ENCODE peak calls at places on chromosome 20, in seven cellular contexts. One of them, this sample, is unnamed.

GRCh38 chr20:21180248-21180647 is 54.4 kb downstream of the KIZ start:
- DNase-seq in GM23248: no peak
- DNase-seq in mammary epithelial cell: no peak
- DNase-seq in HCT116: no peak
- DNase-seq in H9: no peak
- DNase-seq in hepatocyte: no peak
- DNase-seq in PC-9: no peak
- DNase-seq in this sample: no peak

GRCh38 chr20:9889270-9889981 is 50.5 kb upstream of the PAK5 start:
- DNase-seq in GM23248: no peak
- DNase-seq in mammary epithelial cell: no peak
- DNase-seq in HCT116: no peak
- DNase-seq in H9: no peak
- DNase-seq in hepatocyte: no peak
- DNase-seq in PC-9: no peak
- DNase-seq in this sample: no peak

GRCh38 chr20:19540401-19540800 is 217.7 kb upstream of the RIN2 start:
- DNase-seq in GM23248: peak; percentile 21
- DNase-seq in mammary epithelial cell: no peak
- DNase-seq in HCT116: no peak
- DNase-seq in H9: no peak
- DNase-seq in hepatocyte: no peak
- DNase-seq in PC-9: no peak
- DNase-seq in this sample: no peak

GRCh38 chr20:63708301-63709148 is 686 bp downstream of the ZGPAT start:
- DNase-seq in GM23248: peak; percentile 56
- DNase-seq in mammary epithelial cell: peak; percentile 37
- DNase-seq in HCT116: no peak
- DNase-seq in H9: peak; percentile 28
- DNase-seq in hepatocyte: peak; percentile 47
- DNase-seq in PC-9: no peak
- DNase-seq in this sample: peak; percentile 54

GRCh38 chr20:46213946-46214830 is 94.1 kb downstream of the CDH22 start:
- DNase-seq in GM23248: no peak
- DNase-seq in mammary epithelial cell: no peak
- DNase-seq in HCT116: no peak
- DNase-seq in H9: no peak
- DNase-seq in hepatocyte: peak; percentile 46
- DNase-seq in PC-9: no peak
- DNase-seq in this sample: no peak

GRCh38 chr20:16709017-16709416 is 20.8 kb upstream of the SNRPB2 start:
- DNase-seq in GM23248: no peak
- DNase-seq in mammary epithelial cell: no peak
- DNase-seq in HCT116: no peak
- DNase-seq in H9: no peak
- DNase-seq in hepatocyte: no peak
- DNase-seq in PC-9: no peak
- DNase-seq in this sample: no peak

GRCh38 chr20:25176184-25176583 is 19.3 kb upstream of the ENTPD6 start:
- DNase-seq in GM23248: no peak
- DNase-seq in mammary epithelial cell: no peak
- DNase-seq in HCT116: no peak
- DNase-seq in H9: no peak
- DNase-seq in hepatocyte: no peak
- DNase-seq in PC-9: no peak
- DNase-seq in this sample: no peak

GRCh38 chr20:57030611-57031600 is 235.5 kb downstream of the BMP7 start:
- DNase-seq in GM23248: peak; percentile 79
- DNase-seq in mammary epithelial cell: no peak
- DNase-seq in HCT116: no peak
- DNase-seq in H9: no peak
- DNase-seq in hepatocyte: peak; percentile 31
- DNase-seq in PC-9: peak; percentile 62
- DNase-seq in this sample: no peak

GRCh38 chr20:46210672-46211330 is 92.7 kb downstream of the CD40 start:
- DNase-seq in GM23248: no peak
- DNase-seq in mammary epithelial cell: no peak
- DNase-seq in HCT116: no peak
- DNase-seq in H9: no peak
- DNase-seq in hepatocyte: no peak
- DNase-seq in PC-9: no peak
- DNase-seq in this sample: peak; percentile 66

GRCh38 chr20:19993937-19994667 is 23.1 kb upstream of the NAA20 start:
- DNase-seq in GM23248: peak; percentile 63
- DNase-seq in mammary epithelial cell: peak; percentile 91
- DNase-seq in HCT116: peak; percentile 40
- DNase-seq in H9: no peak
- DNase-seq in hepatocyte: no peak
- DNase-seq in PC-9: peak; percentile 48
- DNase-seq in this sample: no peak

GRCh38 chr20:46423882-46424482 is 17.6 kb upstream of the ELMO2 start:
- DNase-seq in GM23248: peak; percentile 46
- DNase-seq in mammary epithelial cell: peak; percentile 38
- DNase-seq in HCT116: no peak
- DNase-seq in H9: no peak
- DNase-seq in hepatocyte: no peak
- DNase-seq in PC-9: no peak
- DNase-seq in this sample: peak; percentile 71

GRCh38 chr20:58511364-58511763 is 3.8 kb downstream of the APCDD1L start:
- DNase-seq in GM23248: peak; percentile 76
- DNase-seq in mammary epithelial cell: peak; percentile 18
- DNase-seq in HCT116: no peak
- DNase-seq in H9: no peak
- DNase-seq in hepatocyte: peak; percentile 23
- DNase-seq in PC-9: peak; percentile 15
- DNase-seq in this sample: no peak

GRCh38 chr20:37702643-37703337 is 9.0 kb downstream of the CTNNBL1 start:
- DNase-seq in GM23248: no peak
- DNase-seq in mammary epithelial cell: no peak
- DNase-seq in HCT116: no peak
- DNase-seq in H9: no peak
- DNase-seq in hepatocyte: no peak
- DNase-seq in PC-9: no peak
- DNase-seq in this sample: no peak

GRCh38 chr20:37711001-37711400 is 17.2 kb downstream of the CTNNBL1 start:
- DNase-seq in GM23248: no peak
- DNase-seq in mammary epithelial cell: no peak
- DNase-seq in HCT116: no peak
- DNase-seq in H9: no peak
- DNase-seq in hepatocyte: peak; percentile 53
- DNase-seq in PC-9: peak; percentile 59
- DNase-seq in this sample: no peak

GRCh38 chr20:37704955-37705354 is 11.1 kb downstream of the CTNNBL1 start:
- DNase-seq in GM23248: no peak
- DNase-seq in mammary epithelial cell: no peak
- DNase-seq in HCT116: no peak
- DNase-seq in H9: no peak
- DNase-seq in hepatocyte: no peak
- DNase-seq in PC-9: no peak
- DNase-seq in this sample: no peak

GRCh38 chr20:37703338-37703660 is 9.5 kb downstream of the CTNNBL1 start:
- DNase-seq in GM23248: peak; percentile 31
- DNase-seq in mammary epithelial cell: no peak
- DNase-seq in HCT116: no peak
- DNase-seq in H9: no peak
- DNase-seq in hepatocyte: no peak
- DNase-seq in PC-9: no peak
- DNase-seq in this sample: no peak

GRCh38 chr20:37706298-37706697 is 12.5 kb downstream of the CTNNBL1 start:
- DNase-seq in GM23248: no peak
- DNase-seq in mammary epithelial cell: no peak
- DNase-seq in HCT116: no peak
- DNase-seq in H9: no peak
- DNase-seq in hepatocyte: no peak
- DNase-seq in PC-9: no peak
- DNase-seq in this sample: no peak
- H3K79me2 ChIP-seq in GM23248: peaks cover 98% of the 10 kb centered on the region
- H3K79me2 ChIP-seq in mammary epithelial cell: peaks cover 98% of the 10 kb centered on the region
- H3K79me2 ChIP-seq in HCT116: peaks cover 92% of the 10 kb centered on the region
- H3K79me2 ChIP-seq in H9: peaks cover 3% of the 10 kb centered on the region
- H3K79me2 ChIP-seq in hepatocyte: peaks cover 91% of the 10 kb centered on the region
- H3K79me2 ChIP-seq in PC-9: peaks cover 70% of the 10 kb centered on the region
- H3K79me2 ChIP-seq in this sample: peaks cover 95% of the 10 kb centered on the region

GRCh38 chr20:41287327-41287726 is 30.2 kb downstream of the ZHX3 start:
- DNase-seq in GM23248: peak; percentile 92
- DNase-seq in mammary epithelial cell: peak; percentile 82
- DNase-seq in HCT116: no peak
- DNase-seq in H9: no peak
- DNase-seq in hepatocyte: no peak
- DNase-seq in PC-9: no peak
- DNase-seq in this sample: no peak

GRCh38 chr20:41293269-41294037 is 24.1 kb downstream of the ZHX3 start:
- DNase-seq in GM23248: peak; percentile 48
- DNase-seq in mammary epithelial cell: no peak
- DNase-seq in HCT116: no peak
- DNase-seq in H9: no peak
- DNase-seq in hepatocyte: no peak
- DNase-seq in PC-9: no peak
- DNase-seq in this sample: no peak

GRCh38 chr20:41286240-41286851 is 31.2 kb downstream of the ZHX3 start:
- DNase-seq in GM23248: no peak
- DNase-seq in mammary epithelial cell: no peak
- DNase-seq in HCT116: no peak
- DNase-seq in H9: no peak
- DNase-seq in hepatocyte: no peak
- DNase-seq in PC-9: no peak
- DNase-seq in this sample: no peak

GRCh38 chr20:41290804-41291389 is 26.6 kb downstream of the ZHX3 start:
- DNase-seq in GM23248: no peak
- DNase-seq in mammary epithelial cell: no peak
- DNase-seq in HCT116: no peak
- DNase-seq in H9: no peak
- DNase-seq in hepatocyte: no peak
- DNase-seq in PC-9: no peak
- DNase-seq in this sample: no peak
- H3K79me2 ChIP-seq in GM23248: peaks cover 99% of the 10 kb centered on the region
- H3K79me2 ChIP-seq in mammary epithelial cell: peaks cover 49% of the 10 kb centered on the region
- H3K79me2 ChIP-seq in HCT116: no peaks in the 10 kb centered on the region
- H3K79me2 ChIP-seq in H9: no peaks in the 10 kb centered on the region
- H3K79me2 ChIP-seq in hepatocyte: peaks cover 47% of the 10 kb centered on the region
- H3K79me2 ChIP-seq in PC-9: no peaks in the 10 kb centered on the region
- H3K79me2 ChIP-seq in this sample: no peaks in the 10 kb centered on the region

DNA sequence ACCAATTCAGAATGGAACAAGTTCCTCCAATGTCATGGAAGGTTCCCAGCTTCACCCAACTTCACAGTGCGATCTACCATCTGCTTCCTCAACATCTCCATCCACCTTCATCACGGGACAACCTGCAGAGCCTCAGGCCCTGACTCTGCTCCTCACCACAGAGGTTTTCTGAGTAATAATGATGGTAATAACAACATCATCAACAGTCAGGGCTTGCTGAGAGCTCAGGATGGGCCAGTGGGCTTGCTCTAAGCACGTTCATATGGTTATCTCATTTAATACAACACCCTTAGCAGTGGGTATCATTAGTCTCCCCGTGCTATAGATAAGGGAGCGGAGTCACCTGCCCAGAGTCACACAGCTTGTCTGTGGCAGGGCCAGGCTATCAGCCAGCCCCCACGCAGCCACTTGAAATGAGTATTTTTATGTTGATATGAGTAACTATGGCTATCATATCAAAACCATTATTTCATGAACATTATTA is 38.6 kb downstream of the PREX1 start:
- DNase-seq in GM23248: no peak
- DNase-seq in mammary epithelial cell: no peak
- DNase-seq in HCT116: no peak
- DNase-seq in H9: no peak
- DNase-seq in hepatocyte: no peak
- DNase-seq in PC-9: no peak
- DNase-seq in this sample: no peak
- H3K79me2 ChIP-seq in GM23248: no peaks in the 10 kb centered on the region
- H3K79me2 ChIP-seq in mammary epithelial cell: no peaks in the 10 kb centered on the region
- H3K79me2 ChIP-seq in HCT116: no peaks in the 10 kb centered on the region
- H3K79me2 ChIP-seq in H9: peaks cover 3% of the 10 kb centered on the region
- H3K79me2 ChIP-seq in hepatocyte: no peaks in the 10 kb centered on the region
- H3K79me2 ChIP-seq in PC-9: no peaks in the 10 kb centered on the region
- H3K79me2 ChIP-seq in this sample: no peaks in the 10 kb centered on the region

DNA sequence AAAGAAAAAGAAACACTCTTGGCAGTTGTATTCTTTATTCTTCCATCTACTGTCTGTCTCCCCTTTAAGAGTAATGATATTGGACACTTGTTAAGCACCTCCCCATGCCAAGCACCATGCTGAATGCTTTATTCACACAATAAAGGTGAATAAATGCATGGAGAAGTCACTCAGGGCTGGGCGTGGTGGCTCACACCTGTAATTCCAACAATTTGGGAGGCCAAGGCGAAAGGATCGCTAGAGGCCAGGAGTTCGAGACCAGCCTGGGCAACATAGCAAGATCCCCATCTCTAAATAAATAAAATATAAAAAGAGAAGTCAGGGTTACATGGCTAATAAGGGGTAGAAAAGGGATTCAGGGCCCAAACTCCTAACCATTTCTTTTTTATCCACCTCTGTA is 32.1 kb downstream of the CEP250 start:
- DNase-seq in GM23248: no peak
- DNase-seq in mammary epithelial cell: no peak
- DNase-seq in HCT116: no peak
- DNase-seq in H9: no peak
- DNase-seq in hepatocyte: no peak
- DNase-seq in PC-9: no peak
- DNase-seq in this sample: no peak
- H3K79me2 ChIP-seq in GM23248: no peaks in the 10 kb centered on the region
- H3K79me2 ChIP-seq in mammary epithelial cell: no peaks in the 10 kb centered on the region
- H3K79me2 ChIP-seq in HCT116: no peaks in the 10 kb centered on the region
- H3K79me2 ChIP-seq in H9: no peaks in the 10 kb centered on the region
- H3K79me2 ChIP-seq in hepatocyte: no peaks in the 10 kb centered on the region
- H3K79me2 ChIP-seq in PC-9: no peaks in the 10 kb centered on the region
- H3K79me2 ChIP-seq in this sample: no peaks in the 10 kb centered on the region